ENCODE peak calls at places on chromosomes 13 and 19, in five cellular contexts. J is A549, N is spleen, Z is foreskin fibroblast, C is H1. H is an unnamed sample.

GRCh38 chr19:31220540-31220939 is 128.7 kb downstream of the TSHZ3 start:
- DNase-seq in J (peak; percentile 42), N (no peak), Z (peak; percentile 31), C (no peak), H (no peak)

GRCh38 chr13:67229438-67230242 is 496 bp downstream of the PCDH9 start:
- DNase-seq in J (no peak), N (no peak), Z (no peak), C (no peak), H (peak; percentile 2)

GRCh38 chr13:42610623-42611022 is 36.7 kb downstream of the TNFSF11 start:
- DNase-seq in J (no peak), N (no peak), Z (no peak), C (no peak), H (no peak)

GRCh38 chr13:45500492-45501174 is 35.9 kb downstream of the COG3 start:
- DNase-seq in J (no peak), N (no peak), Z (peak; percentile 90), C (no peak), H (no peak)

GRCh38 chr13:89969996-89970709 is 1377.3 kb upstream of the MIR17HG start:
- DNase-seq in J (no peak), N (no peak), Z (no peak), C (no peak), H (no peak)

GRCh38 chr13:77143325-77143907 is 116.5 kb upstream of the FBXL3 start:
- DNase-seq in J (peak; percentile 48), N (no peak), Z (peak; percentile 59), C (no peak), H (peak; percentile 2)

GRCh38 chr19:29690842-29691241 is 24.2 kb downstream of the C19orf12 start:
- DNase-seq in J (peak; percentile 83), N (peak; percentile 45), Z (peak; percentile 68), C (peak; percentile 58), H (no peak)

GRCh38 chr19:50480281-50481111 is 3.8 kb upstream of the GARIN5A start:
- DNase-seq in J (no peak), N (peak; percentile 62), Z (no peak), C (no peak), H (no peak)

GRCh38 chr19:43914051-43914450 is 21.0 kb downstream of the ZNF45 start:
- DNase-seq in J (peak; percentile 42), N (no peak), Z (no peak), C (no peak), H (no peak)

GRCh38 chr13:73334459-73334858 is 275.7 kb downstream of the KLF5 start:
- DNase-seq in J (peak; percentile 25), N (no peak), Z (peak; percentile 48), C (no peak), H (no peak)

GRCh38 chr19:13091400-13092161 is 11.1 kb downstream of the LYL1 start:
- DNase-seq in J (peak; percentile 36), N (no peak), Z (peak; percentile 76), C (peak; percentile 65), H (peak; percentile 69)

GRCh38 chr19:15331419-15332310 is 674 bp downstream of the BRD4 start:
- DNase-seq in J (peak; percentile 60), N (peak; percentile 92), Z (peak; percentile 76), C (peak; percentile 60), H (no peak)

GRCh38 chr13:87669379-87669978 is 1.7 kb upstream of the SLITRK5 start:
- DNase-seq in J (peak; percentile 66), N (no peak), Z (no peak), C (no peak), H (no peak)

GRCh38 chr19:6718741-6719539 is 1.5 kb downstream of the C3 start:
- DNase-seq in J (peak; percentile 63), N (no peak), Z (no peak), C (no peak), H (no peak)

GRCh38 chr13:90706631-90707030 is 640.9 kb upstream of the MIR17HG start:
- DNase-seq in J (no peak), N (no peak), Z (no peak), C (no peak), H (no peak)

GRCh38 chr13:97121894-97122293 is 100.2 kb upstream of the MBNL2 start:
- DNase-seq in J (no peak), N (no peak), Z (peak; percentile 44), C (no peak), H (no peak)

GRCh38 chr19:13839193-13839937 is 37.6 kb upstream of the NANOS3 start:
- DNase-seq in J (peak; percentile 57), N (peak; percentile 98), Z (peak; percentile 94), C (peak; percentile 69), H (no peak)

GRCh38 chr13:69458013-69458412 is 649.6 kb upstream of the ATXN8OS start:
- DNase-seq in J (no peak), N (no peak), Z (no peak), C (no peak), H (no peak)

GRCh38 chr19:4120531-4120930 is 3.4 kb downstream of the MAP2K2 start:
- DNase-seq in J (no peak), N (no peak), Z (peak; percentile 68), C (no peak), H (no peak)

GRCh38 chr19:3821156-3821555 is 35.0 kb upstream of the MATK start:
- DNase-seq in J (peak; percentile 71), N (no peak), Z (no peak), C (no peak), H (no peak)

GRCh38 chr13:93736111-93736510 is 509.5 kb downstream of the GPC6 start:
- DNase-seq in J (no peak), N (no peak), Z (peak; percentile 68), C (no peak), H (peak; percentile 42)

GRCh38 chr13:75180805-75181455 is 301.0 kb downstream of the TBC1D4 start:
- DNase-seq in J (peak; percentile 25), N (no peak), Z (peak; percentile 49), C (no peak), H (no peak)

GRCh38 chr19:2166741-2167738 is 3.3 kb downstream of the DOT1L start:
- DNase-seq in J (peak; percentile 59), N (peak; percentile 88), Z (peak; percentile 90), C (no peak), H (no peak)

GRCh38 chr13:74243637-74244526 is 109.7 kb upstream of the KLF12 start:
- DNase-seq in J (no peak), N (no peak), Z (peak; percentile 88), C (no peak), H (peak; percentile 73)

GRCh38 chr19:3966051-3967017 is 4.6 kb downstream of the DAPK3 start:
- DNase-seq in J (no peak), N (no peak), Z (no peak), C (no peak), H (no peak)

GRCh38 chr19:42051166-42052115 is 18.6 kb downstream of the GRIK5 start:
- DNase-seq in J (no peak), N (no peak), Z (no peak), C (no peak), H (no peak)

GRCh38 chr19:13026478-13026999 is 31.3 kb downstream of the NFIX start:
- DNase-seq in J (peak; percentile 39), N (no peak), Z (peak; percentile 70), C (no peak), H (no peak)

GRCh38 chr19:33472696-33473624 is 48.6 kb downstream of the PEPD start:
- DNase-seq in J (peak; percentile 66), N (peak; percentile 20), Z (peak; percentile 89), C (no peak), H (peak; percentile 97)
- TF ChIP-seq CTCF in J (no peak), N (no peak), Z (no peak), C (no peak), H (peak; percentile 20)

GRCh38 chr19:8609210-8610040 is 1.1 kb downstream of the ADAMTS10 start:
- DNase-seq in J (peak; percentile 91), N (no peak), Z (peak; percentile 67), C (peak; percentile 82), H (no peak)

GRCh38 chr19:8611890-8612806 is 1.6 kb upstream of the ADAMTS10 start:
- DNase-seq in J (peak; percentile 94), N (no peak), Z (peak; percentile 38), C (no peak), H (no peak)

GRCh38 chr19:8611391-8611883 is 922 bp upstream of the ADAMTS10 start:
- DNase-seq in J (peak; percentile 81), N (no peak), Z (no peak), C (no peak), H (no peak)

GRCh38 chr19:8610041-8610927 is at the start of gene ADAMTS10:
- DNase-seq in J (no peak), N (peak; percentile 78), Z (peak; percentile 40), C (peak; percentile 76), H (no peak)

DNA sequence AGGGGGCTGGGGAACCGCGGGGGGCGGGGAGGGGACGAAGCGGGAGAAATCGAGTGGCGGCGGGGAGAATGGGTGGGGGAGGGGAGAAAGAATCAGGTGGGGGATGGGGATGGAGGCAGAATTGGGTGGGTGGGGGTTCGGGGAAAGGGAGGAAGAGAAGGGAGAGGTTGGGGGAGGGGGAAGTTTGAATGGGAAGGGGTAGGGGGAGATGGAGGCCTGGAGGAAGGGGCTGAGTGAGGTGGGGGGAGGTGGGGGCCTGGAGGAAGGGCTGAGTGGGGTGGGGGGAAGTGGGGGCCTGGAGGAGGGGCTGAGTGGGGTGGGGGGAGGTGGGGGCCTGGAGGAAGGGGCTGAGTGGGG is 391 bp upstream of the ADAMTS10 start:
- DNase-seq in J (no peak), N (no peak), Z (no peak), C (no peak), H (no peak)
- H3K4me3 ChIP-seq in J (peak overlapping the region; percentile 58), N (no peak overlapping the region), Z (no peak overlapping the region), C (no peak overlapping the region), H (no peak overlapping the region)

DNA sequence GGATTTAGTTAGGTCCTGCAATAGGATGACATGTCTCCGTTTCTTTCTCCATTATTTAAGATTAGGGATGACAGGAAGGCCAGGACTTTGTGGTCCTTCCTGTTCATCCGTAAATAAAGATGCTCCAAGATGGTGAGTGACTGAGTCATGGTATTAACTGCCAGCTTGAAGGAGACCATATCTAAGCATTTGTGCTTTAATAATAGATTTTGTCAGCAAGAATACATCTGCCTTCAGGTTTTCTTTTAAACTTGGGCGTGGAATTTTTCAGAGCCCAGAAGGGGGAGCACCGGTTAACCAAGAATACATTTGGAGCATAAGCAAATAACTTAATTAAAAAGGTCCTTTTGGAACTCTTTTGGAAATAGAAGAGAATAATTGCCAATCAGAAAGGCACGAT is 68.2 kb downstream of the ARHGAP35 start:
- DNase-seq in J (no peak), N (no peak), Z (peak; percentile 61), C (no peak), H (no peak)
- TF ChIP-seq CTCF in J (peak; percentile 28), N (no peak), Z (peak; percentile 26), C (no peak), H (no peak)

GRCh38 chr19:55658846-55659459 is 4.1 kb downstream of the U2AF2 start:
- DNase-seq in J (no peak), N (no peak), Z (no peak), C (no peak), H (no peak)
- H3K4me3 ChIP-seq in J (no peak overlapping the region), N (no peak overlapping the region), Z (no peak overlapping the region), C (no peak overlapping the region), H (no peak overlapping the region)

GRCh38 chr19:32878988-32879387 is 9.4 kb upstream of the SLC7A9 start:
- DNase-seq in J (no peak), N (peak; percentile 54), Z (no peak), C (peak; percentile 28), H (no peak)

GRCh38 chr19:32881766-32882165 is 12.2 kb upstream of the SLC7A9 start:
- DNase-seq in J (no peak), N (peak; percentile 72), Z (no peak), C (peak; percentile 45), H (no peak)

GRCh38 chr19:32877977-32878745 is 8.6 kb upstream of the SLC7A9 start:
- DNase-seq in J (no peak), N (peak; percentile 41), Z (no peak), C (peak; percentile 28), H (no peak)

GRCh38 chr19:32879741-32880140 is 10.2 kb upstream of the SLC7A9 start:
- DNase-seq in J (no peak), N (peak; percentile 50), Z (no peak), C (peak; percentile 28), H (no peak)

GRCh38 chr19:32880607-32881006 is 11.0 kb upstream of the SLC7A9 start:
- DNase-seq in J (no peak), N (no peak), Z (no peak), C (peak; percentile 20), H (no peak)
- TF ChIP-seq CTCF in J (no peak), N (no peak), Z (no peak), C (no peak), H (no peak)